ENCODE peak calls at places on chromosomes 5 and 9, in four cellular contexts. N is HCT116, M is K562, Q is HepG2. U is an unnamed sample.
A peak's percentile ranks its signal among the peaks of the same experiment; 100 is the strongest.

GRCh38 chr5:141838326-141839014 is 39.7 kb downstream of the PCDH1 start:
- DNase-seq in Q (no peak), N (no peak), M (no peak), U (no peak)

GRCh38 chr5:100683881-100684280 is 148.7 kb downstream of the FAM174A start:
- DNase-seq in M (no peak), N (no peak), Q (no peak), U (no peak)

GRCh38 chr9:127293767-127294166 is 29.2 kb downstream of the GARNL3 start:
- DNase-seq in M (no peak), N (no peak), Q (no peak), U (no peak)

GRCh38 chr9:3730527-3730926 is 204.7 kb upstream of the RFX3 start:
- DNase-seq in M (no peak), Q (no peak), N (no peak), U (no peak)

GRCh38 chr5:133510634-133511262 is 101.6 kb downstream of the FSTL4 start:
- DNase-seq in Q (no peak), M (peak; percentile 87), N (no peak), U (no peak)

GRCh38 chr5:62779010-62779422 is 200.4 kb downstream of the LRRC70 start:
- DNase-seq in M (peak; percentile 51), Q (peak; percentile 64), N (peak; percentile 48), U (peak; percentile 32)

GRCh38 chr5:181192337-181193046 is 12.5 kb downstream of the TRIM7 start:
- DNase-seq in N (no peak), Q (no peak), M (no peak), U (no peak)

GRCh38 chr5:367358-368130 is 46.0 kb downstream of the AHRR start:
- DNase-seq in M (no peak), N (no peak), Q (no peak), U (no peak)

GRCh38 chr5:179146277-179146676 is 86.1 kb downstream of the ZNF354C start:
- DNase-seq in Q (no peak), M (no peak), N (no peak), U (no peak)

DNA sequence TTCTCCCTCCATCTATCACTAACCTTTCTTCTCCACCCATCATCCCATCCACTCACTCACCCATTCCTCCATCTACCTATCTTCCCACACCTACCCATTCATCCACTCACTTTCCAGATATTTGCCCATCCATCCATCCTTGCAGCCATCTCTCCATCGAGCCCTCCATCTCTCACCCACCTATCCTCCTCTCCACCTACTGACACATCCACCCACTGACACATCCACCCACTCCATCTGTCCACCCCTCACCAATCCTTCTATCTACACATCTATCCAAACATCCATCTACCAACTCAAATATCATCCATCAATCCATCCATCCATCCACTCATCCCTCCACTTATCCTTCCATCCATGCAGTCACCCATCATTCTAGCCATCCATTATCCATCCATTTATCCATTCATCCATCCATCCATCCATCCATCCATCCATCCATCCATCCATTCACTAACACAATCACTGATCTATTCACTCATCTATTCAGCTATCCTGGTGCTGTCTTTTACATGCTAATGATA is 68.9 kb upstream of the SPTLC1 start:
- DNase-seq in M (no peak), N (no peak), Q (no peak), U (no peak)
- TF ChIP-seq TCF7L2 in M (no peak), N (no peak), Q (no peak), U (no peak)

GRCh38 chr9:113355197-113355596 is 5.9 kb downstream of the BSPRY start:
- DNase-seq in Q (peak; percentile 77), N (no peak), M (no peak), U (no peak)
- TF ChIP-seq CTCF in Q (peak; percentile 76), N (peak; percentile 13), M (peak; percentile 73), U (peak; percentile 18)

DNA sequence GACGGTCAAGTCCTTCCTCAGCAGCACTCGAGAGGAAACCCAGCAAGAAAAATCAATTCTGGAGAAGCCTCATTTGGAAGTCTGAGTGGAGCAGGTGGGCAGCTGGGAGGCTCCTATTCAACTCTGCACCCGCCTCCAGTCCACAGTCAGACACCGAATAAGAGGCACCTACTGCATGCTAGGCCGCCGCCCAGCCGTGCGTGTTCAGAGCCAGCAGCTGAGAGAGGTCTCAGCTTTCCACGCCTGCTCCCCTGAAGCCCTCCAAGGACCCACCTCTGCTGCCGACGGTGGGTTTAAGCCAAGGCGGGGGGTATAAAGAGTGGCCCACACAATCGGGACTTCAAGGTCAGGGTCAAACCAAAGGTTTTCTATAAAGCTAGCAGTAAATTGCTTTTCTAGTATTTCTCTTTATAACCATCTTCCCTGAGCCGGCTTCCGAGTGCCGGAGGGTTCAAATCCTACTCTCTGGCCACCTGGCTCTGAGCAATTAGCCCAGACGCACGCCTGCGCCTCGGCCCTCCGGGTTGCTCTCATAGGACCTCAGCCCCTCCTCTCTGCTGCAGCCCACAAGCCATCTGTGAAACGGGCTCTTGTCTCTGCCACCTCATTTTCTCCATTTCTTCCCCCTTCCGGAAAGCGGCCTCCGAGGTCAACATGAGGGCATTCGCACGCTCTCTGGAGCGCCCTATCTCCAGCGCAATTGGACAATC is 41.8 kb downstream of the VAV2 start:
- DNase-seq in M (peak; percentile 43), Q (no peak), N (no peak), U (no peak)
- TF ChIP-seq SIN3A in M (no peak), Q (no peak), N (no peak), U (no peak)

DNA sequence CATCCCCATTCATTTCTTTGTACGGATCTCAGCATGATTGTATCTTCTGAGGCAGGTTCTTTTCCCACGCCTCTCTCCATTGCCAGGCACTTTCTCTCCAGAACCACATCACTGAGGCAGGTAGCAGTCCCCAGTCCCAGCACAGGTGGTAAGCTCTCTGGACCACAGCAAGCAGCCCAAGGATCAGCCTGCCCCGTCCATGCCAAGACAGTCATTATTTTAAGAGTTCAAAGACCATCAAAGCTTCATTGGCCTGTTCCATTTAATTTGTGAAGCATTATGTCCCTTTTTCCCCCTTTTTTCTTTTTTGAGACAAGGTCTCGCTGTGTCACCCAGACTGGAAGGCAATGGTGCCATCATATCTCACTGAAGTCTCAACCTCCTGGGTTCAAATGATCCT is 171.7 kb downstream of the AUH start:
- DNase-seq in N (no peak), Q (no peak), M (no peak), U (no peak)
- TF ChIP-seq TCF7L2 in N (no peak), Q (no peak), M (no peak), U (no peak)

GRCh38 chr9:38371495-38371894 is 21.0 kb upstream of the ALDH1B1 start:
- DNase-seq in M (peak; percentile 60), Q (peak; percentile 76), N (peak; percentile 41), U (peak; percentile 22)
- TF ChIP-seq CTCF in M (peak; percentile 77), Q (peak; percentile 92), N (peak; percentile 63), U (peak; percentile 49)